ENCODE peak calls at places on chromosomes 5 and 9, in nine cellular contexts. One of them, this sample, is unnamed.

GRCh38 chr5:18961234-18961633 is 1026.8 kb downstream of the CDH18 start:
- DNase-seq in HCEC 1CT: no peak
- DNase-seq in kidney tubule cell: no peak
- DNase-seq in fibroblast of lung: no peak
- DNase-seq in activated T-cell treated with anti-CD3 and anti-CD28 coated beads, Interleukin-2, amount 50 U/mL, for 1 hour: no peak
- DNase-seq in erythroblast: no peak
- DNase-seq in DMS 273 treated with DMSO at 0.1 percent for 48 hours: no peak
- DNase-seq in amygdala: no peak
- DNase-seq in hippocampal formation: peak; percentile 33
- DNase-seq in this sample: no peak

GRCh38 chr5:759111-759741 is 25.3 kb downstream of the ZDHHC11B start:
- DNase-seq in HCEC 1CT: no peak
- DNase-seq in kidney tubule cell: no peak
- DNase-seq in fibroblast of lung: peak; percentile 25
- DNase-seq in activated T-cell treated with anti-CD3 and anti-CD28 coated beads, Interleukin-2, amount 50 U/mL, for 1 hour: peak; percentile 65
- DNase-seq in erythroblast: no peak
- DNase-seq in DMS 273 treated with DMSO at 0.1 percent for 48 hours: no peak
- DNase-seq in amygdala: no peak
- DNase-seq in hippocampal formation: no peak
- DNase-seq in this sample: peak; percentile 20

GRCh38 chr5:931570-932145 is 39.0 kb downstream of the TRIP13 start:
- DNase-seq in HCEC 1CT: no peak
- DNase-seq in kidney tubule cell: no peak
- DNase-seq in fibroblast of lung: no peak
- DNase-seq in activated T-cell treated with anti-CD3 and anti-CD28 coated beads, Interleukin-2, amount 50 U/mL, for 1 hour: peak; percentile 2
- DNase-seq in erythroblast: no peak
- DNase-seq in DMS 273 treated with DMSO at 0.1 percent for 48 hours: peak; percentile 13
- DNase-seq in amygdala: no peak
- DNase-seq in hippocampal formation: no peak
- DNase-seq in this sample: no peak

GRCh38 chr5:145189786-145190185 is 645.4 kb downstream of the PRELID2 start:
- DNase-seq in HCEC 1CT: no peak
- DNase-seq in kidney tubule cell: no peak
- DNase-seq in fibroblast of lung: no peak
- DNase-seq in activated T-cell treated with anti-CD3 and anti-CD28 coated beads, Interleukin-2, amount 50 U/mL, for 1 hour: no peak
- DNase-seq in erythroblast: no peak
- DNase-seq in DMS 273 treated with DMSO at 0.1 percent for 48 hours: no peak
- DNase-seq in amygdala: no peak
- DNase-seq in hippocampal formation: no peak
- DNase-seq in this sample: peak; percentile 3

GRCh38 chr9:87878930-87879603 is 3.6 kb upstream of the SPATA31E1 start:
- DNase-seq in HCEC 1CT: peak; percentile 85
- DNase-seq in kidney tubule cell: peak; percentile 73
- DNase-seq in fibroblast of lung: peak; percentile 85
- DNase-seq in activated T-cell treated with anti-CD3 and anti-CD28 coated beads, Interleukin-2, amount 50 U/mL, for 1 hour: no peak
- DNase-seq in erythroblast: peak; percentile 63
- DNase-seq in DMS 273 treated with DMSO at 0.1 percent for 48 hours: no peak
- DNase-seq in amygdala: no peak
- DNase-seq in hippocampal formation: no peak
- DNase-seq in this sample: peak; percentile 67

GRCh38 chr5:82597437-82597836 is 319.3 kb upstream of the RPS23 start:
- DNase-seq in HCEC 1CT: no peak
- DNase-seq in kidney tubule cell: no peak
- DNase-seq in fibroblast of lung: no peak
- DNase-seq in activated T-cell treated with anti-CD3 and anti-CD28 coated beads, Interleukin-2, amount 50 U/mL, for 1 hour: no peak
- DNase-seq in erythroblast: peak; percentile 5
- DNase-seq in DMS 273 treated with DMSO at 0.1 percent for 48 hours: no peak
- DNase-seq in amygdala: no peak
- DNase-seq in hippocampal formation: no peak
- DNase-seq in this sample: no peak

GRCh38 chr9:132977626-132978450 is 656 bp upstream of the GFI1B start:
- DNase-seq in HCEC 1CT: peak; percentile 41
- DNase-seq in kidney tubule cell: peak; percentile 56
- DNase-seq in fibroblast of lung: peak; percentile 33
- DNase-seq in activated T-cell treated with anti-CD3 and anti-CD28 coated beads, Interleukin-2, amount 50 U/mL, for 1 hour: peak; percentile 69
- DNase-seq in erythroblast: peak; percentile 92
- DNase-seq in DMS 273 treated with DMSO at 0.1 percent for 48 hours: peak; percentile 39
- DNase-seq in amygdala: peak; percentile 41
- DNase-seq in hippocampal formation: peak; percentile 6
- DNase-seq in this sample: peak; percentile 56

GRCh38 chr5:129284010-129284409 is 176.1 kb upstream of the ADAMTS19 start:
- DNase-seq in HCEC 1CT: no peak
- DNase-seq in kidney tubule cell: no peak
- DNase-seq in fibroblast of lung: no peak
- DNase-seq in activated T-cell treated with anti-CD3 and anti-CD28 coated beads, Interleukin-2, amount 50 U/mL, for 1 hour: no peak
- DNase-seq in erythroblast: no peak
- DNase-seq in DMS 273 treated with DMSO at 0.1 percent for 48 hours: no peak
- DNase-seq in amygdala: no peak
- DNase-seq in hippocampal formation: no peak
- DNase-seq in this sample: no peak

GRCh38 chr9:106619211-106619610 is 243.8 kb upstream of the ZNF462 start:
- DNase-seq in HCEC 1CT: peak; percentile 16
- DNase-seq in kidney tubule cell: no peak
- DNase-seq in fibroblast of lung: peak; percentile 78
- DNase-seq in activated T-cell treated with anti-CD3 and anti-CD28 coated beads, Interleukin-2, amount 50 U/mL, for 1 hour: no peak
- DNase-seq in erythroblast: no peak
- DNase-seq in DMS 273 treated with DMSO at 0.1 percent for 48 hours: no peak
- DNase-seq in amygdala: no peak
- DNase-seq in hippocampal formation: no peak
- DNase-seq in this sample: no peak

GRCh38 chr5:30337084-30337573 is 856.4 kb upstream of the CDH6 start:
- DNase-seq in HCEC 1CT: no peak
- DNase-seq in kidney tubule cell: no peak
- DNase-seq in fibroblast of lung: no peak
- DNase-seq in activated T-cell treated with anti-CD3 and anti-CD28 coated beads, Interleukin-2, amount 50 U/mL, for 1 hour: no peak
- DNase-seq in erythroblast: no peak
- DNase-seq in DMS 273 treated with DMSO at 0.1 percent for 48 hours: no peak
- DNase-seq in amygdala: no peak
- DNase-seq in hippocampal formation: no peak
- DNase-seq in this sample: no peak

GRCh38 chr9:107653263-107653821 is 163.8 kb upstream of the KLF4 start:
- DNase-seq in HCEC 1CT: no peak
- DNase-seq in kidney tubule cell: no peak
- DNase-seq in fibroblast of lung: no peak
- DNase-seq in activated T-cell treated with anti-CD3 and anti-CD28 coated beads, Interleukin-2, amount 50 U/mL, for 1 hour: no peak
- DNase-seq in erythroblast: no peak
- DNase-seq in DMS 273 treated with DMSO at 0.1 percent for 48 hours: no peak
- DNase-seq in amygdala: no peak
- DNase-seq in hippocampal formation: no peak
- DNase-seq in this sample: no peak

GRCh38 chr9:72557549-72557948 is 36.1 kb downstream of the TMC1 start:
- DNase-seq in HCEC 1CT: peak; percentile 98
- DNase-seq in kidney tubule cell: peak; percentile 97
- DNase-seq in fibroblast of lung: peak; percentile 90
- DNase-seq in activated T-cell treated with anti-CD3 and anti-CD28 coated beads, Interleukin-2, amount 50 U/mL, for 1 hour: peak; percentile 18
- DNase-seq in erythroblast: peak; percentile 83
- DNase-seq in DMS 273 treated with DMSO at 0.1 percent for 48 hours: no peak
- DNase-seq in amygdala: no peak
- DNase-seq in hippocampal formation: no peak
- DNase-seq in this sample: peak; percentile 98

GRCh38 chr9:92635760-92636159 is 34.2 kb downstream of the IPPK start:
- DNase-seq in HCEC 1CT: no peak
- DNase-seq in kidney tubule cell: no peak
- DNase-seq in fibroblast of lung: no peak
- DNase-seq in activated T-cell treated with anti-CD3 and anti-CD28 coated beads, Interleukin-2, amount 50 U/mL, for 1 hour: no peak
- DNase-seq in erythroblast: no peak
- DNase-seq in DMS 273 treated with DMSO at 0.1 percent for 48 hours: no peak
- DNase-seq in amygdala: no peak
- DNase-seq in hippocampal formation: no peak
- DNase-seq in this sample: no peak

GRCh38 chr9:9998491-9999287 is 614.1 kb downstream of the PTPRD start:
- DNase-seq in HCEC 1CT: no peak
- DNase-seq in kidney tubule cell: peak; percentile 9
- DNase-seq in fibroblast of lung: peak; percentile 1
- DNase-seq in activated T-cell treated with anti-CD3 and anti-CD28 coated beads, Interleukin-2, amount 50 U/mL, for 1 hour: no peak
- DNase-seq in erythroblast: peak; percentile 63
- DNase-seq in DMS 273 treated with DMSO at 0.1 percent for 48 hours: peak; percentile 58
- DNase-seq in amygdala: no peak
- DNase-seq in hippocampal formation: no peak
- DNase-seq in this sample: no peak

GRCh38 chr5:154355141-154355611 is 90.6 kb upstream of the SAP30L start:
- DNase-seq in HCEC 1CT: no peak
- DNase-seq in kidney tubule cell: no peak
- DNase-seq in fibroblast of lung: no peak
- DNase-seq in activated T-cell treated with anti-CD3 and anti-CD28 coated beads, Interleukin-2, amount 50 U/mL, for 1 hour: no peak
- DNase-seq in erythroblast: peak; percentile 90
- DNase-seq in DMS 273 treated with DMSO at 0.1 percent for 48 hours: no peak
- DNase-seq in amygdala: no peak
- DNase-seq in hippocampal formation: no peak
- DNase-seq in this sample: no peak

GRCh38 chr5:180652346-180652745 is 2.9 kb upstream of the FLT4 start:
- DNase-seq in HCEC 1CT: no peak
- DNase-seq in kidney tubule cell: no peak
- DNase-seq in fibroblast of lung: no peak
- DNase-seq in activated T-cell treated with anti-CD3 and anti-CD28 coated beads, Interleukin-2, amount 50 U/mL, for 1 hour: no peak
- DNase-seq in erythroblast: no peak
- DNase-seq in DMS 273 treated with DMSO at 0.1 percent for 48 hours: no peak
- DNase-seq in amygdala: no peak
- DNase-seq in hippocampal formation: no peak
- DNase-seq in this sample: no peak

GRCh38 chr9:132175431-132175830 is 13.6 kb downstream of the NTNG2 start:
- DNase-seq in HCEC 1CT: no peak
- DNase-seq in kidney tubule cell: no peak
- DNase-seq in fibroblast of lung: no peak
- DNase-seq in activated T-cell treated with anti-CD3 and anti-CD28 coated beads, Interleukin-2, amount 50 U/mL, for 1 hour: no peak
- DNase-seq in erythroblast: no peak
- DNase-seq in DMS 273 treated with DMSO at 0.1 percent for 48 hours: no peak
- DNase-seq in amygdala: no peak
- DNase-seq in hippocampal formation: no peak
- DNase-seq in this sample: no peak

GRCh38 chr9:96567203-96567700 is 52.4 kb downstream of the CDC14B start:
- DNase-seq in HCEC 1CT: peak; percentile 26
- DNase-seq in kidney tubule cell: no peak
- DNase-seq in fibroblast of lung: peak; percentile 29
- DNase-seq in activated T-cell treated with anti-CD3 and anti-CD28 coated beads, Interleukin-2, amount 50 U/mL, for 1 hour: no peak
- DNase-seq in erythroblast: no peak
- DNase-seq in DMS 273 treated with DMSO at 0.1 percent for 48 hours: no peak
- DNase-seq in amygdala: no peak
- DNase-seq in hippocampal formation: no peak
- DNase-seq in this sample: peak; percentile 32

GRCh38 chr5:118146824-118147223 is 841.5 kb downstream of the DTWD2 start:
- DNase-seq in HCEC 1CT: no peak
- DNase-seq in kidney tubule cell: no peak
- DNase-seq in fibroblast of lung: no peak
- DNase-seq in activated T-cell treated with anti-CD3 and anti-CD28 coated beads, Interleukin-2, amount 50 U/mL, for 1 hour: no peak
- DNase-seq in erythroblast: no peak
- DNase-seq in DMS 273 treated with DMSO at 0.1 percent for 48 hours: no peak
- DNase-seq in amygdala: no peak
- DNase-seq in hippocampal formation: no peak
- DNase-seq in this sample: no peak

GRCh38 chr9:127253446-127253845 is 11.1 kb upstream of the GARNL3 start:
- DNase-seq in HCEC 1CT: no peak
- DNase-seq in kidney tubule cell: no peak
- DNase-seq in fibroblast of lung: no peak
- DNase-seq in activated T-cell treated with anti-CD3 and anti-CD28 coated beads, Interleukin-2, amount 50 U/mL, for 1 hour: no peak
- DNase-seq in erythroblast: no peak
- DNase-seq in DMS 273 treated with DMSO at 0.1 percent for 48 hours: no peak
- DNase-seq in amygdala: no peak
- DNase-seq in hippocampal formation: peak; percentile 47
- DNase-seq in this sample: no peak

GRCh38 chr9:117555964-117556629 is 141.2 kb upstream of the ASTN2 start:
- DNase-seq in HCEC 1CT: no peak
- DNase-seq in kidney tubule cell: peak; percentile 62
- DNase-seq in fibroblast of lung: no peak
- DNase-seq in activated T-cell treated with anti-CD3 and anti-CD28 coated beads, Interleukin-2, amount 50 U/mL, for 1 hour: no peak
- DNase-seq in erythroblast: peak; percentile 54
- DNase-seq in DMS 273 treated with DMSO at 0.1 percent for 48 hours: no peak
- DNase-seq in amygdala: peak; percentile 11
- DNase-seq in hippocampal formation: no peak
- DNase-seq in this sample: peak; percentile 45

GRCh38 chr9:131611586-131611985 is 66.3 kb downstream of the PRRT1B start:
- DNase-seq in HCEC 1CT: no peak
- DNase-seq in kidney tubule cell: no peak
- DNase-seq in fibroblast of lung: no peak
- DNase-seq in activated T-cell treated with anti-CD3 and anti-CD28 coated beads, Interleukin-2, amount 50 U/mL, for 1 hour: no peak
- DNase-seq in erythroblast: no peak
- DNase-seq in DMS 273 treated with DMSO at 0.1 percent for 48 hours: no peak
- DNase-seq in amygdala: no peak
- DNase-seq in hippocampal formation: no peak
- DNase-seq in this sample: no peak

GRCh38 chr9:35286381-35286780 is 124.6 kb downstream of the UNC13B start:
- DNase-seq in HCEC 1CT: no peak
- DNase-seq in kidney tubule cell: peak; percentile 22
- DNase-seq in fibroblast of lung: no peak
- DNase-seq in activated T-cell treated with anti-CD3 and anti-CD28 coated beads, Interleukin-2, amount 50 U/mL, for 1 hour: no peak
- DNase-seq in erythroblast: no peak
- DNase-seq in DMS 273 treated with DMSO at 0.1 percent for 48 hours: no peak
- DNase-seq in amygdala: no peak
- DNase-seq in hippocampal formation: no peak
- DNase-seq in this sample: no peak

GRCh38 chr9:116656535-116656934 is 30.6 kb upstream of the TRIM32 start:
- DNase-seq in HCEC 1CT: no peak
- DNase-seq in kidney tubule cell: no peak
- DNase-seq in fibroblast of lung: no peak
- DNase-seq in activated T-cell treated with anti-CD3 and anti-CD28 coated beads, Interleukin-2, amount 50 U/mL, for 1 hour: no peak
- DNase-seq in erythroblast: no peak
- DNase-seq in DMS 273 treated with DMSO at 0.1 percent for 48 hours: no peak
- DNase-seq in amygdala: no peak
- DNase-seq in hippocampal formation: no peak
- DNase-seq in this sample: no peak